ENCODE peak calls at places on chromosomes 13 and 19, in five cellular contexts. V, I, M, W and G are unnamed samples.

GRCh38 chr13:110215606-110216005 is 91.4 kb downstream of the COL4A1 start:
- DNase-seq in M (no peak), W (no peak), V (no peak), I (no peak), G (no peak)

GRCh38 chr13:106488075-106488474 is 47.4 kb downstream of the EFNB2 start:
- DNase-seq in V (no peak), I (no peak), M (no peak), W (no peak), G (peak; percentile 92)

GRCh38 chr19:37946132-37946531 is 39.1 kb downstream of the SIPA1L3 start:
- DNase-seq in V (peak; percentile 17), W (no peak), I (no peak), M (no peak), G (no peak)

GRCh38 chr19:31979362-31979761 is 366.0 kb upstream of the ZNF507 start:
- DNase-seq in M (no peak), V (no peak), I (peak; percentile 25), W (no peak), G (no peak)

GRCh38 chr13:48210178-48210577 is 22.8 kb upstream of the ITM2B start:
- DNase-seq in I (no peak), V (no peak), W (no peak), M (no peak), G (no peak)

GRCh38 chr13:38849316-38849715 is 141.3 kb downstream of the STOML3 start:
- DNase-seq in W (no peak), I (no peak), V (no peak), M (no peak), G (no peak)

GRCh38 chr19:47209323-47210179 is 21.4 kb downstream of the BBC3 start:
- DNase-seq in M (no peak), W (no peak), V (no peak), I (no peak), G (no peak)

GRCh38 chr13:64277097-64277496 is 2861.4 kb upstream of the PCDH20 start:
- DNase-seq in W (no peak), M (no peak), I (no peak), V (no peak), G (no peak)

GRCh38 chr19:42468273-42468796 is 25.6 kb upstream of the CXCL17 start:
- DNase-seq in I (no peak), V (no peak), M (no peak), W (no peak), G (peak; percentile 75)

GRCh38 chr19:16714702-16715294 is 4.8 kb upstream of the NWD1 start:
- DNase-seq in M (no peak), W (peak; percentile 27), I (peak; percentile 91), V (peak; percentile 84), G (peak; percentile 31)

GRCh38 chr13:110206170-110206569 is 100.8 kb downstream of the COL4A1 start:
- DNase-seq in W (no peak), I (no peak), M (no peak), V (no peak), G (peak; percentile 59)

GRCh38 chr19:35352448-35353304 is 5.0 kb downstream of the FFAR1 start:
- DNase-seq in M (peak; percentile 72), I (peak; percentile 90), W (no peak), V (peak; percentile 90), G (peak; percentile 75)

GRCh38 chr19:35350591-35350990 is 2.9 kb downstream of the FFAR1 start:
- DNase-seq in W (no peak), M (no peak), I (peak; percentile 38), V (peak; percentile 78), G (no peak)

GRCh38 chr19:35352177-35352447 is 4.4 kb downstream of the FFAR1 start:
- DNase-seq in I (no peak), V (no peak), M (peak; percentile 68), W (no peak), G (no peak)

GRCh38 chr19:35349614-35350521 is 2.2 kb downstream of the FFAR1 start:
- DNase-seq in W (no peak), M (no peak), I (peak; percentile 33), V (peak; percentile 82), G (no peak)

DNA sequence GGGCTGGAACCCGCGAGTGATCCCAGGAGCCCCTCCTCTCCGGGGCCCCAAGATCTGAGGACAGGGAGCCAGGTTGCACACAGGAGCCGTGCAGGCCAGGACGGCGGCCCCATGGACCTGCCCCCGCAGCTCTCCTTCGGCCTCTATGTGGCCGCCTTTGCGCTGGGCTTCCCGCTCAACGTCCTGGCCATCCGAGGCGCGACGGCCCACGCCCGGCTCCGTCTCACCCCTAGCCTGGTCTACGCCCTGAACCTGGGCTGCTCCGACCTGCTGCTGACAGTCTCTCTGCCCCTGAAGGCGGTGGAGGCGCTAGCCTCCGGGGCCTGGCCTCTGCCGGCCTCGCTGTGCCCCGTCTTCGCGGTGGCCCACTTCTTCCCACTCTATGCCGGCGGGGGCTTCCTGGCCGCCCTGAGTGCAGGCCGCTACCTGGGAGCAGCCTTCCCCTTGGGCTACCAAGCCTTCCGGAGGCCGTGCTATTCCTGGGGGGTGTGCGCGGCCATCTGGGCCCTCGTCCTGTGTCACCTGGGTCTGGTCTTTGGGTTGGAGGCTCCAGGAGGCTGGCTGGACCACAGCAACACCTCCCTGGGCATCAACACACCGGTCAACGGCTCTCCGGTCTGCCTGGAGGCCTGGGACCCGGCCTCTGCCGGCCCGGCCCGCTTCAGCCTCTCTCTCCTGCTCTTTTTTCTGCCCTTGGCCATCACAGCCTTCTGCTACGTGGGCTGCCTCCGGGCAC is 3.9 kb downstream of the FFAR1 start:
- DNase-seq in M (peak; percentile 74), V (peak; percentile 78), I (peak; percentile 43), W (no peak), G (no peak)
- H3K4me1 ChIP-seq in M (no peaks in the 10 kb centered on the region), V (peaks cover 41% of the 10 kb centered on the region), I (no peaks in the 10 kb centered on the region), W (peaks cover 6% of the 10 kb centered on the region), G (no peaks in the 10 kb centered on the region)

GRCh38 chr19:48968813-48969218 is 3.7 kb downstream of the FTL start:
- DNase-seq in M (no peak), V (no peak), W (no peak), I (no peak), G (no peak)

GRCh38 chr19:48968179-48968661 is 3.1 kb downstream of the FTL start:
- DNase-seq in V (no peak), I (no peak), W (no peak), M (no peak), G (no peak)

GRCh38 chr19:48966541-48967345 is 1.6 kb downstream of the FTL start:
- DNase-seq in V (peak; percentile 84), W (no peak), I (no peak), M (no peak), G (no peak)

GRCh38 chr19:48965806-48966540 is 864 bp downstream of the FTL start:
- DNase-seq in M (peak; percentile 94), V (peak; percentile 96), I (peak; percentile 93), W (peak; percentile 84), G (peak; percentile 87)

GRCh38 chr19:48967346-48968178 is 2.5 kb downstream of the FTL start:
- DNase-seq in W (no peak), V (peak; percentile 83), I (peak; percentile 66), M (no peak), G (no peak)
- H3K27ac ChIP-seq in W (peak overlapping the region; percentile 97), V (peak overlapping the region; percentile 97), I (no peak overlapping the region), M (no peak overlapping the region), G (peak overlapping the region; percentile 39)

GRCh38 chr13:59527500-59527899 is 636.2 kb downstream of the DIAPH3 start:
- DNase-seq in I (no peak), W (no peak), M (no peak), V (no peak), G (no peak)

GRCh38 chr13:59531571-59532091 is 632.1 kb downstream of the DIAPH3 start:
- DNase-seq in W (peak; percentile 72), M (no peak), V (peak; percentile 82), I (peak; percentile 87), G (peak; percentile 18)

GRCh38 chr13:59534806-59535205 is 628.9 kb downstream of the DIAPH3 start:
- DNase-seq in M (no peak), I (no peak), V (no peak), W (no peak), G (no peak)

GRCh38 chr13:59533561-59534337 is 630.0 kb downstream of the DIAPH3 start:
- DNase-seq in V (no peak), I (no peak), W (no peak), M (no peak), G (no peak)

DNA sequence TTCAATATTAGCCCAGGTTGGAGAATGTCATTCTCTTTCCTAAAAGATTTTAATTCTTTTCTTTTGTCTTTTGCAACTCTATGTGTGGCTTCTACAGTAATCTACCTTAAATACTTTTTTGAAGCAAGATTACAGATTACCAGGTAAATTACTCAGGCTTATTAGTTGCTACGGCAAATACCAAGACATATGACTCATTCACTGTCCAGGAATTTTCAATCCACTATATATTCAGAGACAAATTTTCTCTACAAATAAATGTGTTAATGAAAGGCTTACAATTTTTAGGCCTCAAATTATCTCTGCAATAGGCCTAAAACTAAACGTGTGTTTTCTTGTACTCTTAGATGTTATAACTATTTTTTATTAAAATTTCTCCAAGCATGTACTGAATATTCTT is 631.3 kb downstream of the DIAPH3 start:
- DNase-seq in I (no peak), V (no peak), W (no peak), M (no peak), G (no peak)
- H3K4me1 ChIP-seq in I (peaks cover 14% of the 10 kb centered on the region), V (peaks cover 15% of the 10 kb centered on the region), W (no peaks in the 10 kb centered on the region), M (peaks cover 19% of the 10 kb centered on the region), G (peaks cover 2% of the 10 kb centered on the region)

GRCh38 chr19:30566681-30567420 is 194.7 kb downstream of the ZNF536 start:
- DNase-seq in M (no peak), W (no peak), I (peak; percentile 36), V (no peak), G (no peak)

GRCh38 chr19:30564551-30565011 is 192.4 kb downstream of the ZNF536 start:
- DNase-seq in M (no peak), V (no peak), I (no peak), W (no peak), G (no peak)

GRCh38 chr19:30562981-30563380 is 190.8 kb downstream of the ZNF536 start:
- DNase-seq in W (no peak), M (no peak), I (peak; percentile 24), V (no peak), G (no peak)

GRCh38 chr19:30565680-30566079 is 193.5 kb downstream of the ZNF536 start:
- DNase-seq in I (peak; percentile 36), M (no peak), W (no peak), V (no peak), G (no peak)

DNA sequence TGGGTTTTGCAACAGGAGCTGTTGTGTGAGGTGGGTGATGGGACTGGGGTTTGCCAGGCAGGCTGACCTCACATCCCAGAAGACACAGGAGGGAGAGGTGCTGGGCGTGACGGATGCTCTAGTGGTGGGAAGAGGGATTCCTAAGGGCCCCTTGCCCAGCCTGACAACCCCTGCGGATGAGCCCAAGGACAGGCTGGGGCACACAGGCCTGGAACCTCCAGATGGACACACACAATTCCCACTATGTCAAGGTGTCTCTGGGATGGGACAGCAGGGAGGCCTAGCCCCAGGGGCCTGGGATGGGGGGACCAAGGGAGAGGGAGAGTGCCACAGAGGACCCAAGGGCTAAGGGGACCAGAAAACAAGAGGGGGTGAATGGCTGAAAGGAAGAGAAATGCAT is 191.5 kb downstream of the ZNF536 start:
- DNase-seq in M (no peak), I (peak; percentile 34), V (no peak), W (no peak), G (no peak)
- H3K27ac ChIP-seq in M (no peak overlapping the region), I (no peak overlapping the region), V (no peak overlapping the region), W (peak overlapping the region; percentile 70), G (no peak overlapping the region)